ENCODE peak calls at places on chromosomes 16 and 17, in nine cellular contexts. V, O, N, T, A, F, E, H and Y are unnamed samples.

GRCh38 chr16:2324296-2324859 is 16.1 kb downstream of the ABCA3 start:
- DNase-seq in H (no peak), F (no peak), T (no peak), E (no peak), A (no peak), V (no peak), O (no peak), N (no peak), Y (no peak)

GRCh38 chr17:17910060-17910459 is 62.1 kb downstream of the TOM1L2 start:
- DNase-seq in H (no peak), N (no peak), O (no peak), E (no peak), T (no peak), F (no peak), V (no peak), A (no peak), Y (no peak)

GRCh38 chr17:80877095-80877828 is 114.4 kb upstream of the CHMP6 start:
- DNase-seq in A (no peak), T (no peak), N (no peak), V (no peak), H (peak; percentile 29), F (no peak), E (no peak), O (no peak), Y (peak; percentile 76)

GRCh38 chr16:85398688-85399582 is 214.2 kb upstream of the GSE1 start:
- DNase-seq in T (no peak), A (no peak), O (no peak), V (no peak), H (no peak), E (no peak), N (no peak), F (no peak), Y (no peak)

GRCh38 chr17:82495844-82496528 is 23.5 kb upstream of the FOXK2 start:
- DNase-seq in F (no peak), V (no peak), N (no peak), A (no peak), O (peak; percentile 92), H (no peak), E (no peak), T (peak; percentile 45), Y (no peak)

GRCh38 chr16:27511657-27512056 is 38.1 kb downstream of the GTF3C1 start:
- DNase-seq in V (no peak), F (no peak), O (no peak), A (no peak), E (no peak), N (no peak), H (no peak), T (no peak), Y (no peak)

GRCh38 chr16:49552273-49552928 is 178.8 kb downstream of the C16orf78 start:
- DNase-seq in E (no peak), A (no peak), N (no peak), O (no peak), H (no peak), V (no peak), F (no peak), T (no peak), Y (no peak)

GRCh38 chr16:68265078-68265925 is 976 bp downstream of the SLC7A6 start:
- DNase-seq in V (peak; percentile 47), F (peak; percentile 50), H (peak; percentile 55), O (peak; percentile 83), T (peak; percentile 47), N (no peak), A (no peak), E (no peak), Y (no peak)

GRCh38 chr17:35046740-35047283 is 16.7 kb downstream of the RFFL start:
- DNase-seq in H (peak; percentile 63), F (peak; percentile 31), O (peak; percentile 69), V (peak; percentile 41), E (no peak), A (no peak), N (no peak), T (no peak), Y (no peak)

GRCh38 chr17:4807534-4808377 is 804 bp downstream of the PLD2 start:
- DNase-seq in H (no peak), N (no peak), O (no peak), F (no peak), T (no peak), V (no peak), A (no peak), E (no peak), Y (no peak)